ENCODE peak calls at places on chromosomes 4 and X, in ten cellular contexts. A, W, D, N, H, B, L, P, Q and M are unnamed samples.

GRCh38 chrX:115400960-115401359 is 111.4 kb downstream of the LUZP4 start:
- DNase-seq in A (no peak), W (no peak), D (no peak), N (peak; percentile 45), H (no peak), B (no peak), L (no peak), P (no peak), Q (no peak), M (no peak)

GRCh38 chrX:55702611-55703010 is 14.9 kb upstream of the RRAGB start:
- DNase-seq in A (no peak), W (no peak), D (no peak), N (no peak), H (no peak), B (no peak), L (no peak), P (no peak), Q (no peak), M (no peak)

GRCh38 chr4:162352580-162353107 is 188.8 kb upstream of the FSTL5 start:
- DNase-seq in A (no peak), W (no peak), D (no peak), N (no peak), H (no peak), B (no peak), L (no peak), P (no peak), Q (no peak), M (no peak)

GRCh38 chr4:88672987-88673386 is 24.6 kb downstream of the NAP1L5 start:
- DNase-seq in A (no peak), W (peak; percentile 9), D (no peak), N (peak; percentile 55), H (peak; percentile 34), B (no peak), L (no peak), P (peak; percentile 30), Q (no peak), M (peak; percentile 37)

GRCh38 chrX:103730746-103731508 is 20.2 kb downstream of the TMEM31 start:
- DNase-seq in A (no peak), W (no peak), D (no peak), N (no peak), H (no peak), B (no peak), L (no peak), P (no peak), Q (no peak), M (no peak)

GRCh38 chr4:3335385-3335784 is 42.6 kb downstream of the RGS12 start:
- DNase-seq in A (peak; percentile 47), W (no peak), D (no peak), N (no peak), H (no peak), B (no peak), L (no peak), P (no peak), Q (no peak), M (no peak)

GRCh38 chr4:137370206-137370633 is 162.1 kb downstream of the PCDH18 start:
- DNase-seq in A (no peak), W (no peak), D (no peak), N (no peak), H (no peak), B (no peak), L (no peak), P (no peak), Q (no peak), M (peak; percentile 63)

GRCh38 chr4:1209821-1210220 is 37.4 kb upstream of the SPON2 start:
- DNase-seq in A (peak; percentile 89), W (no peak), D (no peak), N (no peak), H (peak; percentile 52), B (no peak), L (peak; percentile 27), P (no peak), Q (no peak), M (no peak)

GRCh38 chr4:150252306-150252705 is 174.1 kb downstream of the DCLK2 start:
- DNase-seq in A (no peak), W (no peak), D (no peak), N (no peak), H (no peak), B (no peak), L (no peak), P (no peak), Q (no peak), M (no peak)

GRCh38 chr4:22607382-22607781 is 85.4 kb upstream of the GBA3 start:
- DNase-seq in A (peak; percentile 67), W (peak; percentile 18), D (peak; percentile 54), N (no peak), H (peak; percentile 61), B (no peak), L (peak; percentile 51), P (peak; percentile 27), Q (no peak), M (peak; percentile 34)

GRCh38 chr4:159937595-159937994 is 834.7 kb downstream of the RAPGEF2 start:
- DNase-seq in A (no peak), W (no peak), D (no peak), N (no peak), H (no peak), B (no peak), L (no peak), P (no peak), Q (no peak), M (no peak)

GRCh38 chr4:4519296-4519898 is 22.5 kb downstream of the STX18 start:
- DNase-seq in A (no peak), W (no peak), D (peak; percentile 12), N (no peak), H (no peak), B (no peak), L (no peak), P (no peak), Q (no peak), M (no peak)

GRCh38 chr4:120517966-120518365 is 404.6 kb downstream of the PRDM5 start:
- DNase-seq in A (no peak), W (peak; percentile 1), D (peak; percentile 63), N (no peak), H (no peak), B (peak; percentile 10), L (no peak), P (no peak), Q (no peak), M (peak; percentile 53)

GRCh38 chrX:73683236-73683859 is 120.4 kb downstream of the CHIC1 start:
- DNase-seq in A (no peak), W (no peak), D (no peak), N (no peak), H (no peak), B (no peak), L (no peak), P (no peak), Q (no peak), M (no peak)

GRCh38 chrX:63664083-63664482 is 120.9 kb downstream of the ARHGEF9 start:
- DNase-seq in A (no peak), W (no peak), D (no peak), N (no peak), H (no peak), B (no peak), L (no peak), P (no peak), Q (no peak), M (no peak)

GRCh38 chr4:68465058-68465457 is 17.8 kb downstream of the TMPRSS11E start:
- DNase-seq in A (no peak), W (no peak), D (no peak), N (no peak), H (no peak), B (no peak), L (no peak), P (no peak), Q (no peak), M (no peak)

GRCh38 chr4:169121920-169122319 is 111.9 kb upstream of the CBR4 start:
- DNase-seq in A (no peak), W (no peak), D (no peak), N (no peak), H (no peak), B (no peak), L (no peak), P (no peak), Q (no peak), M (no peak)

GRCh38 chr4:173318648-173319211 is 15.4 kb downstream of the HMGB2 start:
- DNase-seq in A (no peak), W (peak; percentile 66), D (peak; percentile 15), N (no peak), H (no peak), B (no peak), L (no peak), P (no peak), Q (no peak), M (peak; percentile 63)

GRCh38 chrX:133859860-133860259 is 125.5 kb downstream of the GPC3 start:
- DNase-seq in A (no peak), W (peak; percentile 53), D (no peak), N (no peak), H (no peak), B (no peak), L (no peak), P (no peak), Q (no peak), M (no peak)

GRCh38 chrX:17595456-17596035 is 141.7 kb upstream of the SCML1 start:
- DNase-seq in A (no peak), W (no peak), D (no peak), N (no peak), H (no peak), B (no peak), L (peak; percentile 42), P (no peak), Q (no peak), M (no peak)

GRCh38 chr4:68267433-68267944 is 22.0 kb upstream of the TMPRSS11B start:
- DNase-seq in A (no peak), W (no peak), D (no peak), N (no peak), H (no peak), B (no peak), L (no peak), P (no peak), Q (no peak), M (peak; percentile 20)

GRCh38 chr4:181293014-181293413 is 950.2 kb upstream of the TENM3 start:
- DNase-seq in A (no peak), W (no peak), D (no peak), N (no peak), H (no peak), B (no peak), L (no peak), P (no peak), Q (no peak), M (no peak)

GRCh38 chrX:46327229-46328081 is 217.8 kb downstream of the ZNF674 start:
- DNase-seq in A (no peak), W (no peak), D (peak; percentile 76), N (peak; percentile 56), H (peak; percentile 51), B (no peak), L (peak; percentile 89), P (no peak), Q (no peak), M (peak; percentile 35)

GRCh38 chrX:1134156-1134555 is 78.3 kb downstream of the CRLF2 start:
- DNase-seq in A (no peak), W (no peak), D (no peak), N (no peak), H (no peak), B (no peak), L (no peak), P (no peak), Q (no peak), M (no peak)

GRCh38 chrX:77076896-77077295 is 370.3 kb upstream of the FGF16 start:
- DNase-seq in A (no peak), W (no peak), D (no peak), N (no peak), H (no peak), B (no peak), L (no peak), P (no peak), Q (no peak), M (no peak)